ENCODE peak calls at places on chromosomes 6 and 20, in five cellular contexts. F, T, J, D and B are unnamed samples.

GRCh38 chr6:82712826-82713225 is 349.2 kb downstream of the TPBG start:
- DNase-seq in T (no peak), D (peak; percentile 10), F (no peak), J (no peak), B (no peak)

GRCh38 chr20:8903655-8904605 is 165.0 kb upstream of the PLCB4 start:
- DNase-seq in J (no peak), T (no peak), F (no peak), D (no peak), B (no peak)

GRCh38 chr6:42392871-42393270 is 58.9 kb downstream of the TRERF1 start:
- DNase-seq in F (no peak), T (no peak), J (no peak), D (no peak), B (no peak)

GRCh38 chr20:52493177-52493711 is 301.7 kb upstream of the ZFP64 start:
- DNase-seq in T (peak; percentile 87), D (no peak), J (no peak), F (no peak), B (no peak)

GRCh38 chr6:17714879-17715860 is 8.4 kb upstream of the NUP153 start:
- DNase-seq in J (no peak), D (peak; percentile 88), F (no peak), T (peak; percentile 94), B (peak; percentile 21)

GRCh38 chr20:13934992-13935894 is 55.2 kb downstream of the SEL1L2 start:
- DNase-seq in J (no peak), T (no peak), D (no peak), F (no peak), B (no peak)

GRCh38 chr20:43389231-43389630 is 68.5 kb upstream of the SRSF6 start:
- DNase-seq in T (no peak), J (no peak), D (no peak), F (no peak), B (no peak)

GRCh38 chr20:25525857-25526256 is 59.5 kb downstream of the NINL start:
- DNase-seq in J (no peak), D (peak; percentile 51), T (peak; percentile 93), F (no peak), B (no peak)

GRCh38 chr20:3233131-3233990 is 5.6 kb downstream of the SLC4A11 start:
- DNase-seq in T (no peak), D (no peak), F (no peak), J (no peak), B (no peak)

GRCh38 chr6:13807691-13808090 is 6.7 kb downstream of the MCUR1 start:
- DNase-seq in D (no peak), J (no peak), T (peak; percentile 19), F (no peak), B (no peak)

GRCh38 chr20:1280421-1281102 is 14.5 kb downstream of the SNPH start:
- DNase-seq in F (no peak), T (peak; percentile 37), J (no peak), D (no peak), B (no peak)

GRCh38 chr6:3619201-3619600 is 132.3 kb downstream of the PXDC1 start:
- DNase-seq in J (peak; percentile 27), F (no peak), D (no peak), T (no peak), B (no peak)

GRCh38 chr20:57560554-57561355 is at the start of gene PCK1:
- DNase-seq in D (peak; percentile 69), F (no peak), T (no peak), J (no peak), B (no peak)